ENCODE peak calls at places on chromosomes 2 and 18, in eight cellular contexts. E is NCI-H1930; X is GM12878; F is GM10248; P is stimulated activated CD4-positive, alpha-beta T cell treated with anti-CD3 and anti-CD28 coated beads, Interleukin-15, amount 100 ng/mL, for 24 hours; R is stomach; U is EH; O is NCI-H1092. S is an unnamed sample.

GRCh38 chr2:169478339-169478738 is 955 bp upstream of the BBS5 start:
- DNase-seq in E (no peak), X (no peak), F (no peak), P (no peak), R (no peak), U (peak), O (no peak), S (no peak)

GRCh38 chr2:47119001-47119400 is 36.1 kb downstream of the STPG4 start:
- DNase-seq in E (no peak), X (no peak), F (no peak), P (no peak), R (no peak), U (peak), O (no peak), S (no peak)

GRCh38 chr2:241320394-241320793 is 4.7 kb downstream of the SEPTIN2 start:
- DNase-seq in E (no peak), X (no peak), F (no peak), P (no peak), R (no peak), U (no peak), O (no peak), S (no peak)

GRCh38 chr2:217980036-217980435 is 22.8 kb downstream of the TNS1 start:
- DNase-seq in E (no peak), X (no peak), F (no peak), P (no peak), R (no peak), U (peak), O (no peak), S (no peak)

GRCh38 chr2:212712466-212712865 is 173.9 kb upstream of the ERBB4 start:
- DNase-seq in E (no peak), X (no peak), F (no peak), P (no peak), R (no peak), U (peak), O (no peak), S (no peak)

GRCh38 chr2:17429130-17429529 is 89.1 kb downstream of the RAD51AP2 start:
- DNase-seq in E (no peak), X (no peak), F (no peak), P (no peak), R (no peak), U (no peak), O (no peak), S (no peak)

GRCh38 chr2:46416280-46416679 is 63.1 kb upstream of the TMEM247 start:
- DNase-seq in E (no peak), X (no peak), F (no peak), P (no peak), R (no peak), U (no peak), O (no peak), S (no peak)

GRCh38 chr18:567119-567518 is 13.1 kb upstream of the CETN1 start:
- DNase-seq in E (no peak), X (no peak), F (no peak), P (no peak), R (no peak), U (peak), O (no peak), S (no peak)

GRCh38 chr18:55738483-55739114 is 150.6 kb upstream of the TCF4 start:
- DNase-seq in E (no peak), X (no peak), F (no peak), P (no peak), R (no peak), U (no peak), O (no peak), S (no peak)

GRCh38 chr2:156110890-156111289 is 221.6 kb downstream of the NR4A2 start:
- DNase-seq in E (no peak), X (no peak), F (peak), P (peak), R (peak), U (no peak), O (no peak), S (no peak)

GRCh38 chr2:157874997-157875719 is 972 bp downstream of the ACVR1 start:
- DNase-seq in E (no peak), X (no peak), F (no peak), P (peak), R (no peak), U (peak), O (no peak), S (no peak)

GRCh38 chr2:233556756-233557736 is 9.5 kb downstream of the USP40 start:
- DNase-seq in E (no peak), X (no peak), F (no peak), P (no peak), R (no peak), U (peak), O (no peak), S (no peak)